ENCODE peak calls at places on chromosomes 11 and 22, in six cellular contexts. E is spleen, U is fibroblast of lung, W is mammary epithelial cell, P is uterus, D is neuronal stem cell. V is an unnamed sample.

GRCh38 chr11:38043060-38043459 is 1445.0 kb upstream of the RAG2 start:
- DNase-seq in E (no peak), U (no peak), W (no peak), P (no peak), D (no peak), V (no peak)

GRCh38 chr22:22787805-22788459 is 99.7 kb upstream of the IGLL5 start:
- DNase-seq in E (peak; percentile 86), U (peak; percentile 49), W (peak; percentile 12), P (peak; percentile 24), D (peak; percentile 51), V (peak; percentile 41)

GRCh38 chr11:17703951-17704350 is 15.4 kb upstream of the MYOD1 start:
- DNase-seq in E (no peak), U (no peak), W (no peak), P (no peak), D (no peak), V (no peak)

GRCh38 chr11:67099841-67100324 is 19.2 kb upstream of the KDM2A start:
- DNase-seq in E (no peak), U (no peak), W (no peak), P (no peak), D (no peak), V (no peak)

GRCh38 chr11:33579101-33579500 is 121.5 kb downstream of the C11orf91 start:
- DNase-seq in E (no peak), U (no peak), W (no peak), P (no peak), D (no peak), V (no peak)

GRCh38 chr22:31440681-31441080 is 41.3 kb downstream of the DRG1 start:
- DNase-seq in E (no peak), U (no peak), W (no peak), P (no peak), D (no peak), V (no peak)

GRCh38 chr22:31489632-31490495 is at the start of gene EIF4ENIF1:
- DNase-seq in E (peak; percentile 97), U (peak; percentile 87), W (peak; percentile 78), P (peak; percentile 85), D (peak; percentile 73), V (peak; percentile 91)

GRCh38 chr11:100689141-100689540 is 2.1 kb downstream of the ARHGAP42 start:
- DNase-seq in E (no peak), U (no peak), W (no peak), P (no peak), D (no peak), V (no peak)

GRCh38 chr11:69541501-69542313 is 60.2 kb downstream of the LINC01488 start:
- DNase-seq in E (peak; percentile 57), U (peak; percentile 8), W (no peak), P (no peak), D (no peak), V (no peak)

GRCh38 chr11:1566381-1567051 is 5.6 kb downstream of the DUSP8 start:
- DNase-seq in E (peak; percentile 74), U (no peak), W (no peak), P (no peak), D (no peak), V (peak; percentile 39)

GRCh38 chr11:77073328-77074001 is 6.7 kb downstream of the CAPN5 start:
- DNase-seq in E (peak; percentile 78), U (peak; percentile 97), W (peak; percentile 66), P (peak; percentile 94), D (no peak), V (peak; percentile 88)

GRCh38 chr11:6563121-6563619 is 40.2 kb downstream of the RRP8 start:
- DNase-seq in E (no peak), U (no peak), W (peak; percentile 17), P (no peak), D (no peak), V (no peak)

GRCh38 chr22:36937319-36938027 is 24.0 kb downstream of the CSF2RB start:
- DNase-seq in E (no peak), U (no peak), W (no peak), P (no peak), D (no peak), V (no peak)

GRCh38 chr11:43943931-43944751 is 1.7 kb downstream of the C11orf96 start:
- DNase-seq in E (peak; percentile 76), U (no peak), W (peak; percentile 84), P (no peak), D (no peak), V (peak; percentile 38)

GRCh38 chr22:21621891-21622623 is 7.8 kb downstream of the YDJC start:
- DNase-seq in E (no peak), U (peak; percentile 34), W (no peak), P (no peak), D (no peak), V (no peak)

GRCh38 chr22:34971456-34971855 is 94.5 kb upstream of the ISX start:
- DNase-seq in E (no peak), U (no peak), W (no peak), P (no peak), D (no peak), V (no peak)

GRCh38 chr11:83948205-83948604 is 662.0 kb upstream of the CCDC90B start:
- DNase-seq in E (no peak), U (no peak), W (no peak), P (no peak), D (no peak), V (no peak)

GRCh38 chr22:31122532-31123291 is at the start of gene INPP5J:
- DNase-seq in E (peak; percentile 51), U (peak; percentile 37), W (peak; percentile 35), P (peak; percentile 58), D (no peak), V (peak; percentile 40)

GRCh38 chr11:109752212-109752825 is 330.3 kb downstream of the C11orf87 start:
- DNase-seq in E (no peak), U (no peak), W (no peak), P (no peak), D (no peak), V (no peak)

GRCh38 chr22:43747877-43748276 is 64.2 kb downstream of the EFCAB6 start:
- DNase-seq in E (no peak), U (no peak), W (no peak), P (no peak), D (no peak), V (no peak)

GRCh38 chr11:22832315-22833041 is 2.9 kb upstream of the SVIP start:
- DNase-seq in E (no peak), U (no peak), W (peak; percentile 26), P (no peak), D (no peak), V (no peak)

GRCh38 chr11:84969103-84969502 is 658.0 kb downstream of the DLG2 start:
- DNase-seq in E (no peak), U (no peak), W (no peak), P (no peak), D (no peak), V (no peak)

GRCh38 chr11:7486731-7487130 is 1.4 kb downstream of the OLFML1 start:
- DNase-seq in E (no peak), U (peak; percentile 44), W (no peak), P (peak; percentile 46), D (no peak), V (no peak)

GRCh38 chr11:34214961-34215805 is 109.8 kb downstream of the NAT10 start:
- DNase-seq in E (no peak), U (peak; percentile 43), W (peak; percentile 97), P (no peak), D (no peak), V (no peak)

GRCh38 chr22:39524753-39525657 is 4.6 kb downstream of the ATF4 start:
- DNase-seq in E (no peak), U (no peak), W (no peak), P (no peak), D (no peak), V (peak; percentile 45)

GRCh38 chr22:39525658-39525975 is 5.3 kb downstream of the ATF4 start:
- DNase-seq in E (no peak), U (no peak), W (no peak), P (no peak), D (no peak), V (no peak)

GRCh38 chr22:39522567-39523300 is 2.4 kb downstream of the ATF4 start:
- DNase-seq in E (peak; percentile 67), U (peak; percentile 71), W (peak; percentile 47), P (no peak), D (no peak), V (peak; percentile 53)

GRCh38 chr22:39526736-39527171 is 5.8 kb downstream of the RPS19BP1 start:
- DNase-seq in E (peak; percentile 85), U (no peak), W (no peak), P (no peak), D (no peak), V (no peak)

DNA sequence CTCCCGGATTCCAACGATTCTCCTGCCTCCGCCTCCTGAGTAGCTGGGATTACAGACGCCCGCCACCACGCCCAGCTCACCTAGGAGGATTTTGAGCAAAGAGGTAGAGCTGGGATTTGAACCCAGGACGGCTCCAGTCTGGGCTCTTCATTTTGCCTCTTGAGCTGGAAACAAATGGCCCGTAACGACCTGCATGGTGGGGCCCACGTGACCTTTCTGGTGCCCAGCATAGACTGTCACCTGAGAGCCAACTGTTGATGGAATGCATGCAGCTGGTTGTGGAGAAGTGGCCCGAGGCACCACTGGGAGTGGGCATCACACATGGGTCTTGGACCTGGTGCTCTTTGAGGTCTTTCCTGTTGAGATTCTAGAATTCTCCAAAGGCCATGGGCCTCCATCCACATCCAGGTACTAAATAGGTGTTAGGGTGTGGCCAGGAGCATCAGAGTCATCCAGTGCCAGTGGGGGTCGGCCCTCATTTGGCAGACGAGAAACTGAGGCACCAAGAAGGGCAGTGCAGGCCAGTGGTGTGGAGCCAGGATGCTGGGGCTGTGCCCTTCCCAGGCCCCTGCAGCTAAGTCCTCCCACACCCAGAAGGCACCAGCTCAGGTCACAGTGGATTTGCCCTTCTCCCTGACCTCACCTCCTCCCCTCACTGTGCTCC is 3.9 kb downstream of the ATF4 start:
- DNase-seq in E (no peak), U (no peak), W (no peak), P (no peak), D (no peak), V (no peak)
- H3K4me1 ChIP-seq in E (peaks cover 93% of the 10 kb centered on the region), U (peaks cover 8% of the 10 kb centered on the region), W (peaks cover 21% of the 10 kb centered on the region), P (peaks cover 34% of the 10 kb centered on the region), D (peaks cover 19% of the 10 kb centered on the region), V (peaks cover 29% of the 10 kb centered on the region)

DNA sequence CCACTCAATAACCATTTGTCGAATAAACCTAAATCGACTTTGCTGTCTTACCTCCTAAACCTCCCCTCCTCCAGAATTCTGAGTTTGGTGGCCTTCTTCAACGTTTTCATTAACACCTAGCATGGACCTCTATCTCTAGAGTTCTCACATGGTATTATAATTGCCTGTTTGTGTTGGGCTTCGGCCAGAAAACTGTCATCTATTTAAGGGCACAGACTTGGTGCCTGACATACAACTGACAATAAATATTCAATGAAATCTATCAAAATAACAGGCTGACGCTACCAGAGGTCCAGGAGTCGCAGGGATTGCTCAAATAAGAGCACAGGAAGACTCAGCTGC is 687 bp downstream of the ALKBH8 start:
- DNase-seq in E (no peak), U (no peak), W (no peak), P (no peak), D (no peak), V (no peak)
- H3K27ac ChIP-seq in E (peak overlapping the region; percentile 90), U (peak overlapping the region; percentile 73), W (peak overlapping the region; percentile 85), P (no peak overlapping the region), D (no peak overlapping the region), V (peak overlapping the region; percentile 94)

GRCh38 chr22:46513908-46514550 is 23.4 kb downstream of the CELSR1 start:
- DNase-seq in E (no peak), U (no peak), W (peak; percentile 29), P (no peak), D (no peak), V (peak; percentile 26)
- H3K4me1 ChIP-seq in E (peaks cover 5% of the 10 kb centered on the region), U (peaks cover 3% of the 10 kb centered on the region), W (peaks cover 25% of the 10 kb centered on the region), P (no peaks in the 10 kb centered on the region), D (peaks cover 48% of the 10 kb centered on the region), V (no peaks in the 10 kb centered on the region)

DNA sequence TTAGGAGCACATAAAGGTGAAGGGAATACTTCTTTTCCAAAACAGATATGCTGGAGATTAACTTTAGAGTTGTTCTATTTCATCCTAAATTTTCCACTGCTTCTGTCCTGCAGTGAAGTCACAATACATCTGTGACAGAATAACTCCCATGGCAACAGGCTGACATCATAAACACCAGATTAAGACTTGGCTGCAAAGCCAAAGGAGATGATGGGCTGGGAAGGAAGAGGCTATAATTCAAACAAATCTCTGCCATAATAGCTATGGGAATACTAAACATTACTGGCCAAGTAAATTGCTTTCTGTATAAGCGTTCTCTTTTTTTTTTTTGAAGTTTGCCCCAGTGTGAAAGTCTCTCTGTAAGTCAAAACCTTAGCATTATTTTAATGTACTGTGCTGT is 107.7 kb downstream of the CADM1 start:
- DNase-seq in E (no peak), U (peak; percentile 14), W (no peak), P (no peak), D (no peak), V (no peak)
- H3K27ac ChIP-seq in E (no peak overlapping the region), U (no peak overlapping the region), W (no peak overlapping the region), P (no peak overlapping the region), D (no peak overlapping the region), V (no peak overlapping the region)

V was measured in psoas muscle.